ENCODE peak calls at places on chromosomes 11 and 22, in four cellular contexts. One of them, this sample, is unnamed.

GRCh38 chr11:24531528-24531927 is 34.7 kb downstream of the LUZP2 start:
- DNase-seq in brain microvascular endothelial cell: no peak
- DNase-seq in lower lobe of right lung: no peak
- DNase-seq in naive thymus-derived CD4-positive, alpha-beta T cell: no peak
- DNase-seq in this sample: no peak

GRCh38 chr22:21829523-21829922 is 37.9 kb downstream of the MAPK1 start:
- DNase-seq in brain microvascular endothelial cell: no peak
- DNase-seq in lower lobe of right lung: no peak
- DNase-seq in naive thymus-derived CD4-positive, alpha-beta T cell: no peak
- DNase-seq in this sample: no peak

GRCh38 chr11:66291303-66291705 is 390 bp upstream of the TMEM151A start:
- DNase-seq in brain microvascular endothelial cell: no peak
- DNase-seq in lower lobe of right lung: no peak
- DNase-seq in naive thymus-derived CD4-positive, alpha-beta T cell: no peak
- DNase-seq in this sample: no peak

GRCh38 chr11:129374081-129374992 is 1.3 kb upstream of the BARX2 start:
- DNase-seq in brain microvascular endothelial cell: no peak
- DNase-seq in lower lobe of right lung: no peak
- DNase-seq in naive thymus-derived CD4-positive, alpha-beta T cell: no peak
- DNase-seq in this sample: no peak

GRCh38 chr22:32920734-32921133 is 119.2 kb downstream of the TIMP3 start:
- DNase-seq in brain microvascular endothelial cell: no peak
- DNase-seq in lower lobe of right lung: no peak
- DNase-seq in naive thymus-derived CD4-positive, alpha-beta T cell: no peak
- DNase-seq in this sample: no peak

GRCh38 chr11:34749666-34750659 is 129.1 kb downstream of the EHF start:
- DNase-seq in brain microvascular endothelial cell: peak; percentile 74
- DNase-seq in lower lobe of right lung: peak; percentile 84
- DNase-seq in naive thymus-derived CD4-positive, alpha-beta T cell: no peak
- DNase-seq in this sample: peak; percentile 54

GRCh38 chr22:44667829-44668189 is 34.2 kb upstream of the PRR5 start:
- DNase-seq in brain microvascular endothelial cell: no peak
- DNase-seq in lower lobe of right lung: peak; percentile 46
- DNase-seq in naive thymus-derived CD4-positive, alpha-beta T cell: peak; percentile 77
- DNase-seq in this sample: no peak

GRCh38 chr22:40898850-40899357 is 37.0 kb upstream of the DNAJB7 start:
- DNase-seq in brain microvascular endothelial cell: peak; percentile 43
- DNase-seq in lower lobe of right lung: no peak
- DNase-seq in naive thymus-derived CD4-positive, alpha-beta T cell: peak; percentile 40
- DNase-seq in this sample: no peak

GRCh38 chr11:108967571-108967970 is 302.7 kb downstream of the DDX10 start:
- DNase-seq in brain microvascular endothelial cell: no peak
- DNase-seq in lower lobe of right lung: no peak
- DNase-seq in naive thymus-derived CD4-positive, alpha-beta T cell: no peak
- DNase-seq in this sample: no peak

GRCh38 chr22:22168190-22168940 is 76.2 kb upstream of the VPREB1 start:
- DNase-seq in brain microvascular endothelial cell: no peak
- DNase-seq in lower lobe of right lung: no peak
- DNase-seq in naive thymus-derived CD4-positive, alpha-beta T cell: no peak
- DNase-seq in this sample: no peak

GRCh38 chr22:24402460-24403192 is 24.8 kb upstream of the ADORA2A start:
- DNase-seq in brain microvascular endothelial cell: peak; percentile 91
- DNase-seq in lower lobe of right lung: no peak
- DNase-seq in naive thymus-derived CD4-positive, alpha-beta T cell: no peak
- DNase-seq in this sample: peak; percentile 79

GRCh38 chr22:31100762-31101525 is 6.4 kb downstream of the SELENOM start:
- DNase-seq in brain microvascular endothelial cell: no peak
- DNase-seq in lower lobe of right lung: no peak
- DNase-seq in naive thymus-derived CD4-positive, alpha-beta T cell: no peak
- DNase-seq in this sample: no peak

GRCh38 chr11:47078751-47079524 is 97.7 kb downstream of the ARFGAP2 start:
- DNase-seq in brain microvascular endothelial cell: no peak
- DNase-seq in lower lobe of right lung: no peak
- DNase-seq in naive thymus-derived CD4-positive, alpha-beta T cell: no peak
- DNase-seq in this sample: no peak

GRCh38 chr11:46889689-46890475 is 28.5 kb downstream of the LRP4 start:
- DNase-seq in brain microvascular endothelial cell: peak; percentile 71
- DNase-seq in lower lobe of right lung: no peak
- DNase-seq in naive thymus-derived CD4-positive, alpha-beta T cell: peak; percentile 76
- DNase-seq in this sample: no peak

GRCh38 chr11:22460181-22460580 is 122.0 kb downstream of the SLC17A6 start:
- DNase-seq in brain microvascular endothelial cell: no peak
- DNase-seq in lower lobe of right lung: no peak
- DNase-seq in naive thymus-derived CD4-positive, alpha-beta T cell: no peak
- DNase-seq in this sample: peak; percentile 60

GRCh38 chr11:134497586-134497985 is 85.5 kb upstream of the B3GAT1 start:
- DNase-seq in brain microvascular endothelial cell: no peak
- DNase-seq in lower lobe of right lung: no peak
- DNase-seq in naive thymus-derived CD4-positive, alpha-beta T cell: no peak
- DNase-seq in this sample: no peak

GRCh38 chr22:47795477-47796127 is 1033.2 kb downstream of the TBC1D22A start:
- DNase-seq in brain microvascular endothelial cell: no peak
- DNase-seq in lower lobe of right lung: no peak
- DNase-seq in naive thymus-derived CD4-positive, alpha-beta T cell: no peak
- DNase-seq in this sample: no peak

GRCh38 chr11:112200252-112200651 is 24.9 kb downstream of the BCO2 start:
- DNase-seq in brain microvascular endothelial cell: no peak
- DNase-seq in lower lobe of right lung: no peak
- DNase-seq in naive thymus-derived CD4-positive, alpha-beta T cell: no peak
- DNase-seq in this sample: no peak

GRCh38 chr11:64285885-64286800 is 495 bp downstream of the GPR137 start:
- DNase-seq in brain microvascular endothelial cell: no peak
- DNase-seq in lower lobe of right lung: no peak
- DNase-seq in naive thymus-derived CD4-positive, alpha-beta T cell: no peak
- DNase-seq in this sample: no peak

GRCh38 chr11:47391077-47391583 is 12.8 kb upstream of the SPI1 start:
- DNase-seq in brain microvascular endothelial cell: no peak
- DNase-seq in lower lobe of right lung: peak; percentile 86
- DNase-seq in naive thymus-derived CD4-positive, alpha-beta T cell: no peak
- DNase-seq in this sample: no peak

GRCh38 chr11:57762235-57762866 is 749 bp downstream of the CTNND1 start:
- DNase-seq in brain microvascular endothelial cell: no peak
- DNase-seq in lower lobe of right lung: no peak
- DNase-seq in naive thymus-derived CD4-positive, alpha-beta T cell: no peak
- DNase-seq in this sample: no peak

GRCh38 chr11:67286621-67287333 is 2.3 kb upstream of the ANKRD13D start:
- DNase-seq in brain microvascular endothelial cell: no peak
- DNase-seq in lower lobe of right lung: peak; percentile 77
- DNase-seq in naive thymus-derived CD4-positive, alpha-beta T cell: no peak
- DNase-seq in this sample: no peak

GRCh38 chr22:44972363-44973083 is 37.3 kb downstream of the PHF21B start:
- DNase-seq in brain microvascular endothelial cell: no peak
- DNase-seq in lower lobe of right lung: no peak
- DNase-seq in naive thymus-derived CD4-positive, alpha-beta T cell: no peak
- DNase-seq in this sample: no peak

GRCh38 chr22:28562324-28562723 is 117.3 kb downstream of the TTC28 start:
- DNase-seq in brain microvascular endothelial cell: no peak
- DNase-seq in lower lobe of right lung: no peak
- DNase-seq in naive thymus-derived CD4-positive, alpha-beta T cell: no peak
- DNase-seq in this sample: no peak

GRCh38 chr11:32830413-32830738 is 649 bp downstream of the PRRG4 start:
- DNase-seq in brain microvascular endothelial cell: no peak
- DNase-seq in lower lobe of right lung: peak; percentile 50
- DNase-seq in naive thymus-derived CD4-positive, alpha-beta T cell: no peak
- DNase-seq in this sample: no peak

GRCh38 chr22:33666661-33667619 is 253.3 kb downstream of the LARGE1 start:
- DNase-seq in brain microvascular endothelial cell: no peak
- DNase-seq in lower lobe of right lung: no peak
- DNase-seq in naive thymus-derived CD4-positive, alpha-beta T cell: no peak
- DNase-seq in this sample: no peak

GRCh38 chr22:35432226-35432905 is 32.4 kb downstream of the MCM5 start:
- DNase-seq in brain microvascular endothelial cell: no peak
- DNase-seq in lower lobe of right lung: no peak
- DNase-seq in naive thymus-derived CD4-positive, alpha-beta T cell: no peak
- DNase-seq in this sample: no peak

GRCh38 chr22:24059121-24059520 is 48.0 kb downstream of the CABIN1 start:
- DNase-seq in brain microvascular endothelial cell: peak; percentile 87
- DNase-seq in lower lobe of right lung: no peak
- DNase-seq in naive thymus-derived CD4-positive, alpha-beta T cell: no peak
- DNase-seq in this sample: no peak

GRCh38 chr11:111733009-111733408 is 33.2 kb downstream of the PPP2R1B start:
- DNase-seq in brain microvascular endothelial cell: peak; percentile 76
- DNase-seq in lower lobe of right lung: no peak
- DNase-seq in naive thymus-derived CD4-positive, alpha-beta T cell: no peak
- DNase-seq in this sample: no peak

GRCh38 chr11:45423036-45423435 is 136.9 kb upstream of the SYT13 start:
- DNase-seq in brain microvascular endothelial cell: no peak
- DNase-seq in lower lobe of right lung: no peak
- DNase-seq in naive thymus-derived CD4-positive, alpha-beta T cell: no peak
- DNase-seq in this sample: no peak

GRCh38 chr22:33274214-33274828 is 216.1 kb upstream of the SYN3 start:
- DNase-seq in brain microvascular endothelial cell: no peak
- DNase-seq in lower lobe of right lung: no peak
- DNase-seq in naive thymus-derived CD4-positive, alpha-beta T cell: no peak
- DNase-seq in this sample: no peak

GRCh38 chr22:21865041-21865440 is 2.4 kb downstream of the MAPK1 start:
- DNase-seq in brain microvascular endothelial cell: peak; percentile 79
- DNase-seq in lower lobe of right lung: no peak
- DNase-seq in naive thymus-derived CD4-positive, alpha-beta T cell: no peak
- DNase-seq in this sample: no peak

GRCh38 chr11:64891880-64892279 is 13.5 kb upstream of the EHD1 start:
- DNase-seq in brain microvascular endothelial cell: no peak
- DNase-seq in lower lobe of right lung: no peak
- DNase-seq in naive thymus-derived CD4-positive, alpha-beta T cell: no peak
- DNase-seq in this sample: no peak

GRCh38 chr11:119723952-119724325 is 5.1 kb downstream of the NECTIN1 start:
- DNase-seq in brain microvascular endothelial cell: no peak
- DNase-seq in lower lobe of right lung: no peak
- DNase-seq in naive thymus-derived CD4-positive, alpha-beta T cell: no peak
- DNase-seq in this sample: no peak

GRCh38 chr11:119720311-119720710 is 8.7 kb downstream of the NECTIN1 start:
- DNase-seq in brain microvascular endothelial cell: no peak
- DNase-seq in lower lobe of right lung: no peak
- DNase-seq in naive thymus-derived CD4-positive, alpha-beta T cell: no peak
- DNase-seq in this sample: no peak

GRCh38 chr11:119723243-119723951 is 5.6 kb downstream of the NECTIN1 start:
- DNase-seq in brain microvascular endothelial cell: no peak
- DNase-seq in lower lobe of right lung: no peak
- DNase-seq in naive thymus-derived CD4-positive, alpha-beta T cell: no peak
- DNase-seq in this sample: no peak

GRCh38 chr11:119722281-119722794 is 6.7 kb downstream of the NECTIN1 start:
- DNase-seq in brain microvascular endothelial cell: no peak
- DNase-seq in lower lobe of right lung: no peak
- DNase-seq in naive thymus-derived CD4-positive, alpha-beta T cell: no peak
- DNase-seq in this sample: no peak

GRCh38 chr11:119721129-119722120 is 7.6 kb downstream of the NECTIN1 start:
- DNase-seq in brain microvascular endothelial cell: no peak
- DNase-seq in lower lobe of right lung: no peak
- DNase-seq in naive thymus-derived CD4-positive, alpha-beta T cell: no peak
- DNase-seq in this sample: no peak
- H3K27ac ChIP-seq in brain microvascular endothelial cell: no peak overlapping the region
- H3K27ac ChIP-seq in lower lobe of right lung: no peak overlapping the region
- H3K27ac ChIP-seq in naive thymus-derived CD4-positive, alpha-beta T cell: no peak overlapping the region
- H3K27ac ChIP-seq in this sample: peak overlapping the region; percentile 85

GRCh38 chr22:49589301-49589700 is 238.4 kb downstream of the BRD1 start:
- DNase-seq in brain microvascular endothelial cell: no peak
- DNase-seq in lower lobe of right lung: no peak
- DNase-seq in naive thymus-derived CD4-positive, alpha-beta T cell: no peak
- DNase-seq in this sample: no peak
- H3K27ac ChIP-seq in brain microvascular endothelial cell: no peak overlapping the region
- H3K27ac ChIP-seq in lower lobe of right lung: no peak overlapping the region
- H3K27ac ChIP-seq in naive thymus-derived CD4-positive, alpha-beta T cell: no peak overlapping the region
- H3K27ac ChIP-seq in this sample: no peak overlapping the region

GRCh38 chr11:72584933-72585597 is 89.2 kb downstream of the PDE2A start:
- DNase-seq in brain microvascular endothelial cell: no peak
- DNase-seq in lower lobe of right lung: peak; percentile 20
- DNase-seq in naive thymus-derived CD4-positive, alpha-beta T cell: no peak
- DNase-seq in this sample: no peak
- H3K27ac ChIP-seq in brain microvascular endothelial cell: no peak overlapping the region
- H3K27ac ChIP-seq in lower lobe of right lung: no peak overlapping the region
- H3K27ac ChIP-seq in naive thymus-derived CD4-positive, alpha-beta T cell: no peak overlapping the region
- H3K27ac ChIP-seq in this sample: no peak overlapping the region

GRCh38 chr11:1784761-1785650 is 21.3 kb upstream of the CTSD start:
- DNase-seq in brain microvascular endothelial cell: no peak
- DNase-seq in lower lobe of right lung: no peak
- DNase-seq in naive thymus-derived CD4-positive, alpha-beta T cell: no peak
- DNase-seq in this sample: no peak
- H3K27ac ChIP-seq in brain microvascular endothelial cell: no peak overlapping the region
- H3K27ac ChIP-seq in lower lobe of right lung: no peak overlapping the region
- H3K27ac ChIP-seq in naive thymus-derived CD4-positive, alpha-beta T cell: no peak overlapping the region
- H3K27ac ChIP-seq in this sample: no peak overlapping the region

DNA sequence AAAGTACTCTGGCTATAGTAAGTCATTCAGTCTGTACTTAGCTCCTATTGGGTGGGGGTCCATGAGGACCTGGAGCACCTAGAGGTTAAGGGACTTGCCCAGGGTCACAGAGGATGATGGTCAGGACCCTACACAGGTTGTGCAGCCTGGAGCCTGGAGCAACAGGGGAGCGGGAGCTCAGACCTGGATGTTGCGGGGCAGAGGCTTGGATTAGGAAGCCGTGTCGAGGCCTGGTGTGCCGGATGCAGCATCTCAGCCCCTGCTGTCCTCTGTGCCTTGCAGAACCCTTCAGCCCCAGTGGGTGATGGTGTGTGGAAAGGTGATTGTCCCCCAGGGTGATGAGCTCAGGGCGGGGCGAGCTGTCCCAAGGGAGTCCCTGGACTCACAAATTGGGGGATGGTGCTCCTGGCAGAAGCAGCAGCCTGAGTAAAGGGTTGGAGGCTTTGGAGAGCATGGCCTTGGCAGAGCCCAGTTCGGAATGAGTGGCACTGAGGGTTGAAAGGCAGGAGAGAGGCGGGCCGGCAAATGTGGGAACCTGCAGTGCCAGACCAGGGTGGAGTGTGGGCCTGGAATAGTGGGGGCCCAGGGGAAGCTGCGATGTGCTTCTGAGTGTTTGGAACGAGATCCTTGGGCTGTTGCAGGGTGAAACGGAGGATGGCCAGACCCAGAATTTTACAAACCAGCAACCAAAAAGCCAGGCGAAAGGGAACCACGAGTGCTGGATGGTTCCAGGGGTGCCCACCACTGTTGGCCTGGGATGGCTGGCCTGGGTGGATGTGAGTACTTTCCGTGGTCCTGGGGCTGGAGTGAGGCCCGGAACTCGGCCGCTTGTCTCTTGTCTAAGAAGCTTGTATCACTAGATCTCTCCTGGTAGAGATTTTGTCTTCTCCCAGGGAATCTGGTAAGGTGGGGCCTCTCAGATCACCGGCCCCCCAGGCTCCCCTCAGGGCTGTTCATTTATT is 2.9 kb downstream of the TPCN2 start:
- DNase-seq in brain microvascular endothelial cell: no peak
- DNase-seq in lower lobe of right lung: no peak
- DNase-seq in naive thymus-derived CD4-positive, alpha-beta T cell: no peak
- DNase-seq in this sample: no peak
- H3K27ac ChIP-seq in brain microvascular endothelial cell: no peak overlapping the region
- H3K27ac ChIP-seq in lower lobe of right lung: no peak overlapping the region
- H3K27ac ChIP-seq in naive thymus-derived CD4-positive, alpha-beta T cell: peak overlapping the region; percentile 33
- H3K27ac ChIP-seq in this sample: no peak overlapping the region

GRCh38 chr11:12693075-12693473 is 18.9 kb downstream of the TEAD1 start:
- DNase-seq in brain microvascular endothelial cell: no peak
- DNase-seq in lower lobe of right lung: no peak
- DNase-seq in naive thymus-derived CD4-positive, alpha-beta T cell: no peak
- DNase-seq in this sample: no peak
- H3K27ac ChIP-seq in brain microvascular endothelial cell: peak overlapping the region; percentile 93
- H3K27ac ChIP-seq in lower lobe of right lung: peak overlapping the region; percentile 84
- H3K27ac ChIP-seq in naive thymus-derived CD4-positive, alpha-beta T cell: no peak overlapping the region
- H3K27ac ChIP-seq in this sample: peak overlapping the region; percentile 99

This sample was measured in epithelial cell of prostate.